ENCODE peak calls at places on chromosomes 13 and 19, in five cellular contexts. X, L, U, C and I are unnamed samples.

GRCh38 chr19:34603003-34603402 is 74.0 kb downstream of the SCGB2B2 start:
- DNase-seq in X (no peak), L (no peak), U (no peak), C (no peak), I (no peak)

GRCh38 chr19:33774751-33775150 is 21.9 kb upstream of the KCTD15 start:
- DNase-seq in X (no peak), L (no peak), U (no peak), C (no peak), I (no peak)

GRCh38 chr19:13181747-13182388 is 31.7 kb downstream of the IER2 start:
- DNase-seq in X (peak), L (peak), U (no peak), C (peak), I (no peak)

GRCh38 chr13:71320452-71320851 is 546.6 kb downstream of the DACH1 start:
- DNase-seq in X (no peak), L (peak), U (peak), C (peak), I (no peak)

GRCh38 chr19:18519962-18520847 is 1.7 kb downstream of the ELL start:
- DNase-seq in X (no peak), L (no peak), U (peak), C (peak), I (no peak)

GRCh38 chr19:28605501-28606268 is 607.3 kb downstream of the UQCRFS1 start:
- DNase-seq in X (no peak), L (no peak), U (no peak), C (no peak), I (no peak)

GRCh38 chr13:45219123-45219891 is 18.5 kb upstream of the KCTD4 start:
- DNase-seq in X (no peak), L (no peak), U (peak), C (peak), I (no peak)

GRCh38 chr13:107518292-107518691 is 697.0 kb downstream of the LIG4 start:
- DNase-seq in X (no peak), L (no peak), U (no peak), C (peak), I (no peak)

GRCh38 chr13:26202365-26202972 is 19.6 kb downstream of the RNF6 start:
- DNase-seq in X (no peak), L (no peak), U (no peak), C (peak), I (no peak)

GRCh38 chr13:59112375-59112774 is 1051.4 kb downstream of the DIAPH3 start:
- DNase-seq in X (no peak), L (peak), U (peak), C (peak), I (no peak)

GRCh38 chr13:23667750-23668149 is 97.5 kb downstream of the TNFRSF19 start:
- DNase-seq in X (no peak), L (no peak), U (no peak), C (no peak), I (no peak)

GRCh38 chr13:93066187-93066586 is 160.4 kb upstream of the GPC6 start:
- DNase-seq in X (no peak), L (no peak), U (no peak), C (peak), I (no peak)

GRCh38 chr13:36746051-36746450 is 72.2 kb downstream of the SERTM1 start:
- DNase-seq in X (no peak), L (no peak), U (no peak), C (no peak), I (no peak)

GRCh38 chr13:106033634-106034033 is 501.8 kb downstream of the EFNB2 start:
- DNase-seq in X (no peak), L (no peak), U (peak), C (peak), I (no peak)

GRCh38 chr19:43229315-43229714 is 23.9 kb upstream of the PSG4 start:
- DNase-seq in X (no peak), L (no peak), U (peak), C (peak), I (no peak)

GRCh38 chr19:37519890-37520289 is 13.2 kb downstream of the ZNF793 start:
- DNase-seq in X (no peak), L (no peak), U (no peak), C (no peak), I (no peak)

GRCh38 chr13:36096411-36097184 is 34.6 kb downstream of the DCLK1 start:
- DNase-seq in X (no peak), L (no peak), U (no peak), C (peak), I (no peak)

GRCh38 chr13:110417537-110417908 is 110.4 kb downstream of the COL4A2 start:
- DNase-seq in X (no peak), L (no peak), U (no peak), C (peak), I (no peak)
- TF ChIP-seq CTCF in X (no peak), L (no peak), U (no peak), C (no peak), I (no peak)

DNA sequence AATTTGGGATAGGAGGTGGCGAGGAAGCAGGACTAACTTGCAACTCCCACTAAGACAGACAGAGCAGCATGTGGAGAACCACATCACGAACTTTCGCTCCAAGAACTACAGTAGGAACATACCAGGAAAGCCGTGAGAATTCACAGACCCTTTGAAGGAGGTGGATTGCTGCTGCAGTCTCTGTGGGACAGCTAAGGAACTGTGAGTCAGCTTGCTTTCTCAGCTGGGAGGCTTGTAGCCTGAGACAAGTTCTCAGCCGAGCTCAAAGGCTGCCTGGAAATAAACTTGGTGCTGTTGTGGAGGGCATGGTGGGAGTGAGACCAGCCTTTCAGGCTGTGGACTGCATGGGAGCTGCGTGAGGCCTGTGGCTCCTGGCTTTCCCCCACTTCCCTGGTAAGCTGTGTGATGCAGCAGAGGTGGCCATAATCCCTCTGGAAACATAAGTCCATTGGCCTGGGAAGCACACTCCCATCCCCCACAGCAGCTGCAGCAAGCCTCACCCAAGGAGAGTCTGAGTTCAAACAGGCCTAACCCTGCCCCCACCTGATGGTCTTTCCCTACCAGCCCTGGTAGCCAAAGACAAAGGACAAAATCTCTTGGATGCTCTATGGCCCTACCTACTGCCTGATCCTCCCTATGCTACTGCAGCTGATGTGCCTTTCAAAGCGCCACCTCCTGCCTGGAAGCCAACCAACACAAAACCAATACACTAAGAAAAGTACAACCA is 441.1 kb upstream of the HTR2A start:
- DNase-seq in X (no peak), L (no peak), U (no peak), C (peak), I (no peak)
- TF ChIP-seq CTCF in X (no peak), L (no peak), U (no peak), C (no peak), I (no peak)

DNA sequence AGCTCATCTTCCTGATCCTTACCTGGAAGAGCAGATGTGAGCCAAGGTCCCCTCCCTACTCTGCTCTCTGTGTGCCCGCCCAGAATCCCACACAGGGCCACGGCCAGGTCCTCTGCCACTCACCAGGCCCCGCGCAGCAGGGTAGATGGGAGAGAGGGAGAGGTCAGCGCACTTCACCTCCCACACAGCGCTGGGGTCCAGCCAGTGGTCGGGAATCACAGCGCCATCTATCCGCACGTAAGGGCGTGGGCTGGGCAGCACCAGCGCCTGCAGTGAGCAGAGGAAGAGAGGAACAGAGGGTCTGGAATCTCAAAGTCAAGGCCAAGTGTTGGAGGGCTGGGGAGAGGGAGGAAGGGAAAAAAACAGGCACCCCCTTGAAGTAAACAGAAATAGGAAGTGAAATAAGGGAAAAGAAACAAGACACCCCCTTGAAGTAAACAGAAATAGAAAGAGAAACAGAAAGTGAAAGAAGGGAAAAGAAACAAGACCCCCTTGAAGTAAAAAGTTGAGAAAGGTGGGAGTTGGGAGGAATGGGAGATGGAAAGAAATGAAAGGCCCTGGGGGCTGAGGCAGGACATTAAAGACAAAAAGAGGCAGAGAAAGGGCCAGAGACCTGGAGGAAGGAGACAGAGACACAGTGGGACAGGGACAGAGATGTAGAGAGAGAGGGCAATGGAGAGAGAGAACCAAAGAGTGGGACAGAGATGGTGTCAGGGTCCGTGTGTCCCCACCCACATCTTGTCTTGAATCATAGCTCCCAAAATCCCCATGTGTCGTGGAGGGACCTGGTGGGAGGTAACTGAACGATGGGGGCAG is 7.1 kb upstream of the PLA2G4C start:
- DNase-seq in X (no peak), L (no peak), U (no peak), C (no peak), I (no peak)
- TF ChIP-seq CTCF in X (no peak), L (no peak), U (peak), C (no peak), I (no peak)

GRCh38 chr19:3823345-3823704 is 37.1 kb upstream of the MATK start:
- DNase-seq in X (no peak), L (no peak), U (no peak), C (no peak), I (no peak)

GRCh38 chr19:3821857-3822364 is 35.7 kb upstream of the MATK start:
- DNase-seq in X (peak), L (no peak), U (peak), C (peak), I (no peak)

GRCh38 chr19:3822683-3823344 is 36.6 kb upstream of the MATK start:
- DNase-seq in X (no peak), L (no peak), U (no peak), C (no peak), I (no peak)

GRCh38 chr19:3819989-3820388 is 33.8 kb upstream of the MATK start:
- DNase-seq in X (no peak), L (no peak), U (no peak), C (no peak), I (no peak)

DNA sequence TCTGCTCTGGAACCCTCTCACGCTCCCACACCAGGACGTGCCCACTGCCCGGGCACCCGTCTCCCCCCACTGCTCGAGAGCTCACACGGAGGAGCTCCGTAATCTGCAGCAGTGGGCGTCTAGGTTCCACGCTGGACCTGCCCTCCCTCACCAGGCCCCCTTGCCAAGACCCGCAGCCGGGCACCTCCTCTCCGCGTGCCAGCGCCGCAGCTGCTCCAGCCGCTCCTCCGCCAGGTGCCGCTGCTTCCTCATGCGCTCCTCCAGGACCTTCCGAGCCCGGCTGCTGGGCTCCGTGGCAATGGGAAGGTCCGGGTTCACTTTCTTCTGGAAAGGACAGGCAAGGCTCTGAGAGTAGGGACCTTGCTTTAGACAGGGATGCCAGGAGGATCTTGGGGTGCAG is 35.0 kb upstream of the MATK start:
- DNase-seq in X (no peak), L (no peak), U (peak), C (no peak), I (no peak)
- TF ChIP-seq CTCF in X (no peak), L (no peak), U (peak), C (no peak), I (no peak)